ENCODE peak calls at places on chromosomes 5 and 9, in ten cellular contexts. B is ovary, U is fibroblast of lung, V is hepatocyte, S is GM12865, Z is fibroblast of villous mesenchyme, D is WERI-Rb-1, T is HFF-Myc, R is brain microvascular endothelial cell, J is GM23338. M is an unnamed sample.

GRCh38 chr9:38182321-38182720 is 113.3 kb upstream of the SHB start:
- DNase-seq in Z (no peak), J (no peak), S (peak; percentile 78), V (peak; percentile 29), U (no peak), B (no peak), T (no peak), D (no peak), R (no peak), M (no peak)

GRCh38 chr5:152462021-152462721 is 57.1 kb upstream of the NMUR2 start:
- DNase-seq in R (no peak), D (no peak), J (no peak), S (peak; percentile 44), Z (no peak), B (no peak), T (no peak), V (no peak), U (no peak), M (no peak)

GRCh38 chr5:151223447-151224264 is at the start of gene CCDC69:
- DNase-seq in J (peak; percentile 88), T (no peak), S (peak; percentile 84), Z (peak; percentile 76), U (peak; percentile 80), B (peak; percentile 76), V (peak; percentile 86), D (peak; percentile 80), R (peak; percentile 56), M (peak; percentile 78)

GRCh38 chr9:18263367-18263766 is 210.6 kb upstream of the ADAMTSL1 start:
- DNase-seq in V (no peak), S (no peak), R (no peak), T (no peak), Z (no peak), D (no peak), J (peak; percentile 45), B (no peak), U (no peak), M (no peak)

GRCh38 chr9:27763831-27764230 is 190.6 kb upstream of the C9orf72 start:
- DNase-seq in Z (no peak), D (no peak), T (no peak), S (peak; percentile 3), V (no peak), U (no peak), R (no peak), J (no peak), B (no peak), M (no peak)

GRCh38 chr9:84993105-84993504 is 323.6 kb downstream of the NTRK2 start:
- DNase-seq in V (no peak), J (no peak), U (peak; percentile 11), T (no peak), B (no peak), D (no peak), Z (no peak), R (no peak), S (no peak), M (no peak)

GRCh38 chr5:130034872-130035271 is 130.6 kb downstream of the CHSY3 start:
- DNase-seq in T (no peak), Z (peak; percentile 31), R (peak; percentile 54), B (no peak), J (no peak), S (no peak), U (peak; percentile 40), D (no peak), V (no peak), M (no peak)

GRCh38 chr5:58042933-58043606 is 416.8 kb downstream of the PLK2 start:
- DNase-seq in V (peak; percentile 15), R (peak; percentile 58), U (peak; percentile 52), B (no peak), J (no peak), Z (no peak), S (no peak), D (no peak), T (no peak), M (no peak)

GRCh38 chr9:95336281-95336680 is 18.8 kb upstream of the FANCC start:
- DNase-seq in T (no peak), S (peak; percentile 37), D (no peak), J (peak; percentile 66), R (no peak), Z (no peak), B (no peak), U (no peak), V (peak; percentile 22), M (no peak)

GRCh38 chr9:107740088-107740980 is 250.8 kb upstream of the KLF4 start:
- DNase-seq in S (no peak), D (no peak), U (no peak), B (peak; percentile 76), J (no peak), V (no peak), Z (no peak), R (no peak), T (no peak), M (no peak)

GRCh38 chr9:136199391-136200288 is 5.3 kb downstream of the LHX3 start:
- DNase-seq in S (no peak), R (no peak), B (no peak), D (no peak), U (no peak), T (no peak), V (no peak), Z (no peak), J (peak; percentile 51), M (no peak)

GRCh38 chr5:90529939-90530677 is 724 bp upstream of the LYSMD3 start:
- DNase-seq in U (peak; percentile 79), V (peak; percentile 83), Z (peak; percentile 81), D (peak; percentile 73), R (peak; percentile 70), B (peak; percentile 61), J (peak; percentile 88), S (peak; percentile 77), T (peak; percentile 59), M (peak; percentile 73)

DNA sequence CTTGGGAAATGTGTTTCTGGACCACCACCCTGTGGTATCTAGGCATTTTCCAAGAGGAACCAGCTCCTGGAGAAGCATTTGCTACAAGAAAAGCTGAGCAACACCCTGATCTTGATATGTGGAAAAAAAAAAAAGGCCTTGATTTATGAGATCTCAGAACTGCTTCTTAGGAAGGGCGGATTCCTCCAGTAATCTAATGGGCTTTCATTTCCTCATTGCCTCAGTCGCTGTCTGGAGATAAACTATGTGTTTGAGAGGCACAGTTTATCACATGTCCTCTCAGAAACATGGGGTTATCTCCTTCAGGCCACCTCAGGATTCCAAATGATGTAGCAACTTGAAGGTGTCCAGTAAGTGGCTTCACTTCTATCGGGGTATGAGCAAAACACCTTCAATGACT is 56.5 kb upstream of the ZNF622 start:
- DNase-seq in J (no peak), T (no peak), Z (no peak), B (no peak), D (no peak), V (peak; percentile 64), S (no peak), U (no peak), R (no peak), M (no peak)
- H3K4me3 ChIP-seq in J (no peak overlapping the region), T (no peak overlapping the region), Z (no peak overlapping the region), B (no peak overlapping the region), D (no peak overlapping the region), V (no peak overlapping the region), S (no peak overlapping the region), U (no peak overlapping the region), R (no peak overlapping the region), M (no peak overlapping the region)

GRCh38 chr5:173917788-173918786 is 29.9 kb downstream of the CPEB4 start:
- DNase-seq in S (peak; percentile 90), T (peak; percentile 77), B (peak; percentile 59), Z (peak; percentile 88), U (peak; percentile 91), R (peak; percentile 76), V (peak; percentile 78), D (peak; percentile 74), J (peak; percentile 88), M (peak; percentile 73)
- TF ChIP-seq CTCF in S (no peak), T (no peak), B (no peak), Z (no peak), U (no peak), R (no peak), V (no peak), D (no peak), J (no peak), M (no peak)

GRCh38 chr9:89661956-89662717 is 57.3 kb downstream of the GADD45G start:
- DNase-seq in D (peak; percentile 96), Z (peak; percentile 97), V (peak; percentile 96), T (peak; percentile 90), B (peak; percentile 99), U (peak; percentile 96), S (peak; percentile 24), R (peak; percentile 97), J (peak; percentile 94), M (peak; percentile 98)
- H3K4me3 ChIP-seq in D (peak overlapping the region; percentile 25), Z (peak overlapping the region; percentile 49), V (no peak overlapping the region), T (peak overlapping the region; percentile 35), B (peak overlapping the region; percentile 20), U (no peak overlapping the region), S (no peak overlapping the region), R (peak overlapping the region; percentile 41), J (no peak overlapping the region), M (peak overlapping the region; percentile 52)

DNA sequence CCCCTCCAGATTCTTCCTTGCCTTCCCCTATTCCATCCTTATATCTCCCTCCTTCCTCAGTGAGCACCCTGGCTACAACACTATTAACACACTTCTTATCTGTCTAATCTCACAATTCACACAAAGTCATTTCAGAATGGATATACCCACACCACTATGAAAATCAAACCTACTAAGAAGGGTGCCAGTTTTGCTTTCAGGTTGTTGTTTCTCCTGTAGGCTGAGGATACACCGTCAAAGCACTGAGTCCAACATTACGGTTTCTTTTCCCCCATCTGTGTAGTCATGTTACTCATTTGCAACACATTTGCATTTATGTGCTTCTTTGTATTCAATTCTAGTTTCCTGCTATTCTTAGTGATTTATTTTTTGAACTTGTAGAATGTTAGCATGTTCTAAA is 6.6 kb downstream of the ROR2 start:
- DNase-seq in B (no peak), D (no peak), V (no peak), S (no peak), J (no peak), Z (no peak), U (no peak), R (no peak), T (no peak), M (no peak)
- TF ChIP-seq CTCF in B (no peak), D (no peak), V (no peak), S (no peak), J (no peak), Z (no peak), U (no peak), R (no peak), T (no peak), M (no peak)

DNA sequence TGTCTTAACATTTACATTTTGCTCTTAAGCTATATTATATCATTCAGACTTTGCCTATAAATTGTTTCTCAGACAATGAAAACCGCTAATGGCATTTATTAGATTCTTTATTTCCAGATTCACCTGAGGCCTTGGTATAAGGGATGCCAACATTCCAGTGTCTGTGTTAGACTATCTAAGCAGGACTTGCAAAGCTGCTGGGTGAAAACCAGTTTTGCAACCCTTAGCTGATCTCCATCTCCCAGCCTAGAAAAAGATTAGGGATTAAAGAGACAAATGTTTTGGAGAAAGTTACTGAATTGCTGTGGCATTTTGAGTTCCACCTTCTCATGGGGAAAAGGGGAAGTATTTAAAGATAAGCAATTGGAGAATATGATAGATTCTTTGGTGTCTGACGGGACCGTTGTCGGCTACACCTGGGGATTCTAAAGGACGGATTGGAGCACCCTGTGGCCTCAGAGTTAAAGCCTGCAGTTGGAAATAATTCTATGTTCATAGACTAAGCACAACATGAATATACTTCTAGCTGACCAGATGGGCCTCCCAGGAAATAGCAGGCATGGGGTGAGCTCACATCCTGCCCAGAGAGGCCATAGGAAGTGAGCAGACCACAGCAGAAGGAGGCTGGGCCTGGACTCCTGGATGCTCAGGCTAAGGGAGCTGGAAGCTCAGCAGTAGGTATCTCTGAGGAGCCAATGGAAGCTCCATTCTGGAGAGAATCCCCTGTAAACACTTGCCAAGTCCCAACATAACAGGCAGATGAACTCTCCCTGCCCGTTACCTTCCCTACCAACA is 21.8 kb downstream of the ENTREP1 start:
- DNase-seq in Z (no peak), S (no peak), T (peak; percentile 15), J (no peak), V (no peak), D (no peak), B (no peak), R (no peak), U (no peak), M (no peak)
- H3K4me3 ChIP-seq in Z (no peak overlapping the region), S (no peak overlapping the region), T (no peak overlapping the region), J (no peak overlapping the region), V (no peak overlapping the region), D (no peak overlapping the region), B (no peak overlapping the region), R (no peak overlapping the region), U (no peak overlapping the region), M (no peak overlapping the region)

M was measured in BE2C.